ENCODE peak calls at places on chromosomes 12 and 14, in nine cellular contexts. One of them, this sample, is unnamed.

GRCh38 chr12:46617167-46617566 is 208.6 kb downstream of the SLC38A4 start:
- DNase-seq in AG04450: no peak
- DNase-seq in endodermal cell: no peak
- DNase-seq in OCI-LY7: no peak
- DNase-seq in heart left ventricle: no peak
- DNase-seq in CD8-positive, alpha-beta T cell: no peak
- DNase-seq in upper lobe of right lung: no peak
- DNase-seq in transverse colon: peak
- DNase-seq in stomach: no peak
- DNase-seq in this sample: no peak

GRCh38 chr14:56299306-56299984 is 181.2 kb downstream of the PELI2 start:
- DNase-seq in CD8-positive, alpha-beta T cell: no peak
- DNase-seq in endodermal cell: no peak
- DNase-seq in stomach: no peak
- DNase-seq in transverse colon: no peak
- DNase-seq in AG04450: no peak
- DNase-seq in heart left ventricle: no peak
- DNase-seq in OCI-LY7: no peak
- DNase-seq in upper lobe of right lung: no peak
- DNase-seq in this sample: no peak

GRCh38 chr14:89425931-89426330 is 8.9 kb upstream of the FOXN3 start:
- DNase-seq in heart left ventricle: no peak
- DNase-seq in transverse colon: peak
- DNase-seq in endodermal cell: no peak
- DNase-seq in upper lobe of right lung: no peak
- DNase-seq in OCI-LY7: no peak
- DNase-seq in AG04450: peak
- DNase-seq in stomach: no peak
- DNase-seq in CD8-positive, alpha-beta T cell: no peak
- DNase-seq in this sample: no peak

GRCh38 chr14:101521306-101521935 is 39.9 kb upstream of the DIO3 start:
- DNase-seq in endodermal cell: no peak
- DNase-seq in CD8-positive, alpha-beta T cell: no peak
- DNase-seq in transverse colon: no peak
- DNase-seq in heart left ventricle: no peak
- DNase-seq in upper lobe of right lung: no peak
- DNase-seq in stomach: no peak
- DNase-seq in OCI-LY7: no peak
- DNase-seq in AG04450: no peak
- DNase-seq in this sample: no peak

GRCh38 chr14:59015482-59015881 is 173.0 kb upstream of the DAAM1 start:
- DNase-seq in AG04450: no peak
- DNase-seq in heart left ventricle: no peak
- DNase-seq in upper lobe of right lung: no peak
- DNase-seq in CD8-positive, alpha-beta T cell: no peak
- DNase-seq in transverse colon: no peak
- DNase-seq in OCI-LY7: no peak
- DNase-seq in endodermal cell: peak
- DNase-seq in stomach: no peak
- DNase-seq in this sample: no peak

GRCh38 chr12:1567852-1568251 is 26.5 kb downstream of the FBXL14 start:
- DNase-seq in OCI-LY7: no peak
- DNase-seq in upper lobe of right lung: no peak
- DNase-seq in CD8-positive, alpha-beta T cell: no peak
- DNase-seq in AG04450: no peak
- DNase-seq in stomach: no peak
- DNase-seq in heart left ventricle: no peak
- DNase-seq in endodermal cell: no peak
- DNase-seq in transverse colon: no peak
- DNase-seq in this sample: no peak

GRCh38 chr14:76473381-76474263 is 97.7 kb downstream of the ESRRB start:
- DNase-seq in CD8-positive, alpha-beta T cell: no peak
- DNase-seq in heart left ventricle: peak
- DNase-seq in stomach: no peak
- DNase-seq in transverse colon: no peak
- DNase-seq in OCI-LY7: no peak
- DNase-seq in AG04450: no peak
- DNase-seq in endodermal cell: peak
- DNase-seq in upper lobe of right lung: peak
- DNase-seq in this sample: no peak

GRCh38 chr12:103966736-103967135 is 1.1 kb downstream of the TDG start:
- DNase-seq in upper lobe of right lung: no peak
- DNase-seq in CD8-positive, alpha-beta T cell: no peak
- DNase-seq in transverse colon: no peak
- DNase-seq in endodermal cell: no peak
- DNase-seq in AG04450: no peak
- DNase-seq in stomach: no peak
- DNase-seq in heart left ventricle: no peak
- DNase-seq in OCI-LY7: no peak
- DNase-seq in this sample: no peak

GRCh38 chr12:12224240-12224940 is 42.5 kb downstream of the LRP6 start:
- DNase-seq in heart left ventricle: no peak
- DNase-seq in stomach: no peak
- DNase-seq in OCI-LY7: no peak
- DNase-seq in AG04450: peak
- DNase-seq in transverse colon: no peak
- DNase-seq in upper lobe of right lung: no peak
- DNase-seq in CD8-positive, alpha-beta T cell: no peak
- DNase-seq in endodermal cell: no peak
- DNase-seq in this sample: no peak

GRCh38 chr12:16012086-16012485 is 101.0 kb downstream of the DERA start:
- DNase-seq in endodermal cell: no peak
- DNase-seq in upper lobe of right lung: no peak
- DNase-seq in AG04450: no peak
- DNase-seq in transverse colon: no peak
- DNase-seq in heart left ventricle: peak
- DNase-seq in OCI-LY7: no peak
- DNase-seq in stomach: peak
- DNase-seq in CD8-positive, alpha-beta T cell: no peak
- DNase-seq in this sample: no peak

GRCh38 chr14:100384819-100385813 is 62.0 kb downstream of the SLC25A47 start:
- DNase-seq in transverse colon: no peak
- DNase-seq in OCI-LY7: peak
- DNase-seq in stomach: no peak
- DNase-seq in heart left ventricle: no peak
- DNase-seq in endodermal cell: no peak
- DNase-seq in CD8-positive, alpha-beta T cell: no peak
- DNase-seq in AG04450: no peak
- DNase-seq in upper lobe of right lung: no peak
- DNase-seq in this sample: no peak

GRCh38 chr14:103735439-103735814 is 19.8 kb downstream of the ZFYVE21 start:
- DNase-seq in OCI-LY7: no peak
- DNase-seq in transverse colon: no peak
- DNase-seq in AG04450: no peak
- DNase-seq in heart left ventricle: peak
- DNase-seq in stomach: no peak
- DNase-seq in CD8-positive, alpha-beta T cell: no peak
- DNase-seq in upper lobe of right lung: no peak
- DNase-seq in endodermal cell: no peak
- DNase-seq in this sample: peak

GRCh38 chr12:19398376-19399363 is 40.6 kb upstream of the AEBP2 start:
- DNase-seq in stomach: no peak
- DNase-seq in heart left ventricle: no peak
- DNase-seq in AG04450: no peak
- DNase-seq in OCI-LY7: no peak
- DNase-seq in upper lobe of right lung: no peak
- DNase-seq in CD8-positive, alpha-beta T cell: no peak
- DNase-seq in endodermal cell: no peak
- DNase-seq in transverse colon: no peak
- DNase-seq in this sample: no peak

GRCh38 chr12:56282581-56282980 is 15.8 kb downstream of the COQ10A start:
- DNase-seq in endodermal cell: no peak
- DNase-seq in transverse colon: no peak
- DNase-seq in AG04450: no peak
- DNase-seq in stomach: no peak
- DNase-seq in upper lobe of right lung: no peak
- DNase-seq in CD8-positive, alpha-beta T cell: no peak
- DNase-seq in OCI-LY7: no peak
- DNase-seq in heart left ventricle: no peak
- DNase-seq in this sample: no peak
- H3K27ac ChIP-seq in endodermal cell: no peak
- H3K27ac ChIP-seq in transverse colon: no peak
- H3K27ac ChIP-seq in AG04450: no peak
- H3K27ac ChIP-seq in stomach: no peak
- H3K27ac ChIP-seq in upper lobe of right lung: no peak
- H3K27ac ChIP-seq in CD8-positive, alpha-beta T cell: no peak
- H3K27ac ChIP-seq in OCI-LY7: no peak
- H3K27ac ChIP-seq in heart left ventricle: no peak
- H3K27ac ChIP-seq in this sample: no peak

GRCh38 chr12:114313910-114314309 is 92.0 kb downstream of the TBX5 start:
- DNase-seq in stomach: no peak
- DNase-seq in endodermal cell: no peak
- DNase-seq in AG04450: no peak
- DNase-seq in OCI-LY7: no peak
- DNase-seq in heart left ventricle: no peak
- DNase-seq in upper lobe of right lung: no peak
- DNase-seq in CD8-positive, alpha-beta T cell: no peak
- DNase-seq in transverse colon: no peak
- DNase-seq in this sample: no peak
- TF ChIP-seq CTCF in stomach: no peak
- TF ChIP-seq CTCF in endodermal cell: peak
- TF ChIP-seq CTCF in AG04450: peak
- TF ChIP-seq CTCF in OCI-LY7: no peak
- TF ChIP-seq CTCF in heart left ventricle: no peak
- TF ChIP-seq CTCF in upper lobe of right lung: no peak
- TF ChIP-seq CTCF in CD8-positive, alpha-beta T cell: no peak
- TF ChIP-seq CTCF in transverse colon: no peak
- TF ChIP-seq CTCF in this sample: no peak

DNA sequence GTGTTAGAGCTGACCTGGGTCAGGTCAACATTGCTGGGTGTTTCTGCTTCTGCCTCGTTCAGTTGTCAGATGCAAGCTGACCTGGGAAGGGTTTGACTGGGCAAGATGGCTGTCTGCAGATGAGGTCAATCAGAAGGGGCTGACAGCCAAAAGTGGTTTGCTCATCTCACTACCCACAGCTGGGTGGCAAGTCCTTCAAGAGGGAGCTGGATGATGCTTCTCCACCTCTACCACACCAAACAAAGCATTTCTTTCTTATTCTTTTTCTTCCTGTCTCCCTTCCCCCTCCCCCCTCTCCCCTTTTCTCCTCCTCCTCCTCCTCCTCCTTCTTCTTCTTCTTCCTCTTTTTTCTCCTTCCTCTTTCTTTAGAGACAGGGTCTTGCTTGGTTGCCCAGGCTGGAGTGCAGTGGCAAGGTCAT is 268.2 kb upstream of the PLEKHG7 start:
- DNase-seq in endodermal cell: no peak
- DNase-seq in CD8-positive, alpha-beta T cell: no peak
- DNase-seq in upper lobe of right lung: no peak
- DNase-seq in heart left ventricle: no peak
- DNase-seq in AG04450: no peak
- DNase-seq in transverse colon: no peak
- DNase-seq in stomach: no peak
- DNase-seq in OCI-LY7: peak
- DNase-seq in this sample: no peak
- H3K27ac ChIP-seq in endodermal cell: no peak
- H3K27ac ChIP-seq in CD8-positive, alpha-beta T cell: no peak
- H3K27ac ChIP-seq in upper lobe of right lung: no peak
- H3K27ac ChIP-seq in heart left ventricle: no peak
- H3K27ac ChIP-seq in AG04450: no peak
- H3K27ac ChIP-seq in transverse colon: no peak
- H3K27ac ChIP-seq in stomach: no peak
- H3K27ac ChIP-seq in OCI-LY7: peak
- H3K27ac ChIP-seq in this sample: no peak

DNA sequence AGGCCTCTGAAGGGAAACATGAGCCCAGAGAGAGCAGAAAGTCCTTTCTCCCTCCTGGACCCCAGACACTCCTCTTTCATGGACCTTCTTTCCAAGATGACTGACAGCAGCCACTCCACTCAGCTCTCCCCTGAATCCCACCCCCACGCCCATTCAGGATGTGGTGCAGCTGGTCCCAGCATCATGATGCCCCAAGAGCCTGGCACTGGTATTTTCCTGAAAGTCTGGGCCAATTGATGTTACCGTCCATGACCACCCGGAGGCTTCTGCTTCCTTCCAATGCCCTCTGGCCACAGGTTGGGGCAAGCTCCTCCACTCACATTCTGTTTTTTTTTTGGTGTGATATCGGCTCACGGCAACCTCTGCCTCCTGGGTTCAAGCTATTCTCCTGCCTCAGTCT is 112.6 kb downstream of the CALM1 start:
- DNase-seq in transverse colon: no peak
- DNase-seq in heart left ventricle: no peak
- DNase-seq in OCI-LY7: no peak
- DNase-seq in endodermal cell: no peak
- DNase-seq in upper lobe of right lung: no peak
- DNase-seq in CD8-positive, alpha-beta T cell: no peak
- DNase-seq in stomach: no peak
- DNase-seq in AG04450: no peak
- DNase-seq in this sample: no peak
- TF ChIP-seq CTCF in transverse colon: no peak
- TF ChIP-seq CTCF in heart left ventricle: no peak
- TF ChIP-seq CTCF in OCI-LY7: no peak
- TF ChIP-seq CTCF in endodermal cell: peak
- TF ChIP-seq CTCF in upper lobe of right lung: no peak
- TF ChIP-seq CTCF in CD8-positive, alpha-beta T cell: no peak
- TF ChIP-seq CTCF in stomach: no peak
- TF ChIP-seq CTCF in AG04450: no peak
- TF ChIP-seq CTCF in this sample: no peak

This sample was measured in dorsolateral prefrontal cortex.